ENCODE peak calls at places on chromosome 1, in ten cellular contexts. M is brain microvascular endothelial cell; I is astrocyte of the hippocampus; H is DMS153; K is esophagus muscularis mucosa; C is NCI-H2029 treated with DMSO at 0.1 percent for 48 hours; B is ACHN; W is transverse colon; R is stimulated activated CD8-positive, alpha-beta memory T cell treated with anti-CD3 and anti-CD28 coated beads, Interleukin-4, amount 100 ng/mL, for 1 hour; Z is GM23338. L is an unnamed sample.

GRCh38 chr1:119674835-119675289 is 26.8 kb upstream of the ZNF697 start:
- DNase-seq in W (peak), H (no peak), R (no peak), Z (peak), M (peak), K (no peak), B (peak), C (peak), I (peak), L (peak)

GRCh38 chr1:26336477-26337205 is 17.3 kb downstream of the CRYBG2 start:
- DNase-seq in I (peak), M (no peak), H (peak), C (peak), R (peak), Z (peak), K (no peak), B (peak), W (peak), L (peak)

GRCh38 chr1:201531551-201532425 is 7.1 kb upstream of the NAV1 start:
- DNase-seq in M (no peak), B (no peak), I (no peak), W (no peak), K (no peak), H (peak), R (no peak), C (peak), Z (peak), L (peak)

GRCh38 chr1:156970017-156970416 is 49.6 kb downstream of the LRRC71 start:
- DNase-seq in R (no peak), I (peak), Z (peak), C (no peak), B (no peak), W (no peak), M (no peak), H (no peak), K (no peak), L (no peak)

GRCh38 chr1:53620620-53620957 is 118.4 kb downstream of the GLIS1 start:
- DNase-seq in M (no peak), I (no peak), H (no peak), C (no peak), B (no peak), W (peak), K (no peak), R (no peak), Z (no peak), L (no peak)

GRCh38 chr1:224333309-224333926 is 3.4 kb upstream of the NVL start:
- DNase-seq in W (no peak), K (no peak), C (peak), R (no peak), H (peak), I (peak), Z (peak), M (no peak), B (peak), L (peak)

GRCh38 chr1:192489748-192490147 is 85.8 kb upstream of the RGS1 start:
- DNase-seq in H (peak), R (no peak), B (peak), K (no peak), C (no peak), M (peak), Z (peak), W (peak), I (peak), L (peak)

GRCh38 chr1:3453891-3454810 is at the start of gene ARHGEF16:
- DNase-seq in H (peak), W (peak), K (no peak), B (peak), Z (peak), M (peak), I (peak), R (no peak), C (no peak), L (peak)

GRCh38 chr1:65992160-65993046 is 199.7 kb downstream of the PDE4B start:
- DNase-seq in H (no peak), Z (peak), C (peak), W (no peak), R (no peak), B (no peak), K (no peak), I (peak), M (no peak), L (no peak)

GRCh38 chr1:240794061-240794843 is 182.3 kb upstream of the GREM2 start:
- DNase-seq in R (no peak), H (no peak), C (no peak), I (no peak), Z (no peak), K (no peak), M (no peak), W (no peak), B (no peak), L (no peak)

GRCh38 chr1:147598631-147599361 is 57.5 kb downstream of the BCL9 start:
- DNase-seq in I (peak), B (peak), H (no peak), M (peak), W (peak), K (no peak), Z (peak), R (no peak), C (no peak), L (peak)

GRCh38 chr1:90836345-90836679 is 119.2 kb upstream of the BARHL2 start:
- DNase-seq in M (no peak), Z (no peak), C (no peak), W (no peak), B (no peak), H (no peak), K (no peak), I (no peak), R (no peak), L (no peak)